ENCODE peak calls at places on chromosome 4, in four cellular contexts. One of them, this sample, is unnamed.

GRCh38 chr4:30402276-30402675 is 317.9 kb upstream of the PCDH7 start:
- DNase-seq in CD4-positive, alpha-beta T cell: no peak
- DNase-seq in tibial artery: no peak
- DNase-seq in lung: no peak
- DNase-seq in this sample: no peak

GRCh38 chr4:24235609-24236008 is 345.8 kb upstream of the PPARGC1A start:
- DNase-seq in CD4-positive, alpha-beta T cell: no peak
- DNase-seq in tibial artery: no peak
- DNase-seq in lung: no peak
- DNase-seq in this sample: no peak

GRCh38 chr4:1072830-1073446 is 40.4 kb downstream of the RNF212 start:
- DNase-seq in tibial artery: peak; percentile 73
- DNase-seq in lung: peak; percentile 54
- DNase-seq in CD4-positive, alpha-beta T cell: peak; percentile 52
- DNase-seq in this sample: peak; percentile 63

GRCh38 chr4:8364848-8365350 is 75.6 kb downstream of the ACOX3 start:
- DNase-seq in tibial artery: no peak
- DNase-seq in lung: no peak
- DNase-seq in CD4-positive, alpha-beta T cell: no peak
- DNase-seq in this sample: no peak

GRCh38 chr4:8759987-8760386 is 111.7 kb downstream of the HMX1 start:
- DNase-seq in CD4-positive, alpha-beta T cell: no peak
- DNase-seq in tibial artery: peak; percentile 23
- DNase-seq in lung: no peak
- DNase-seq in this sample: no peak

GRCh38 chr4:2354127-2354526 is 64.3 kb downstream of the ZFYVE28 start:
- DNase-seq in tibial artery: peak; percentile 11
- DNase-seq in lung: no peak
- DNase-seq in CD4-positive, alpha-beta T cell: peak; percentile 39
- DNase-seq in this sample: no peak

GRCh38 chr4:177483271-177483670 is 41.0 kb upstream of the AGA start:
- DNase-seq in lung: no peak
- DNase-seq in CD4-positive, alpha-beta T cell: no peak
- DNase-seq in tibial artery: no peak
- DNase-seq in this sample: no peak

GRCh38 chr4:69800599-69800998 is 40.2 kb upstream of the SULT1B1 start:
- DNase-seq in lung: no peak
- DNase-seq in tibial artery: no peak
- DNase-seq in CD4-positive, alpha-beta T cell: no peak
- DNase-seq in this sample: peak; percentile 44

GRCh38 chr4:145171919-145172318 is 8.5 kb downstream of the OTUD4 start:
- DNase-seq in lung: no peak
- DNase-seq in tibial artery: no peak
- DNase-seq in CD4-positive, alpha-beta T cell: no peak
- DNase-seq in this sample: no peak

GRCh38 chr4:738781-739280 is 33.2 kb downstream of the PCGF3 start:
- DNase-seq in CD4-positive, alpha-beta T cell: no peak
- DNase-seq in tibial artery: no peak
- DNase-seq in lung: no peak
- DNase-seq in this sample: no peak

GRCh38 chr4:26589699-26590098 is 5.8 kb downstream of the TBC1D19 start:
- DNase-seq in lung: no peak
- DNase-seq in CD4-positive, alpha-beta T cell: no peak
- DNase-seq in tibial artery: no peak
- DNase-seq in this sample: no peak
- H3K27ac ChIP-seq in lung: no peak overlapping the region
- H3K27ac ChIP-seq in CD4-positive, alpha-beta T cell: no peak overlapping the region
- H3K27ac ChIP-seq in tibial artery: no peak overlapping the region
- H3K27ac ChIP-seq in this sample: no peak overlapping the region

GRCh38 chr4:162015090-162015489 is 148.7 kb downstream of the FSTL5 start:
- DNase-seq in CD4-positive, alpha-beta T cell: no peak
- DNase-seq in lung: no peak
- DNase-seq in tibial artery: no peak
- DNase-seq in this sample: peak; percentile 5
- H3K27ac ChIP-seq in CD4-positive, alpha-beta T cell: no peak overlapping the region
- H3K27ac ChIP-seq in lung: no peak overlapping the region
- H3K27ac ChIP-seq in tibial artery: no peak overlapping the region
- H3K27ac ChIP-seq in this sample: no peak overlapping the region

GRCh38 chr4:88722276-88722780 is 24.7 kb upstream of the NAP1L5 start:
- DNase-seq in lung: no peak
- DNase-seq in CD4-positive, alpha-beta T cell: no peak
- DNase-seq in tibial artery: no peak
- DNase-seq in this sample: no peak
- H3K27ac ChIP-seq in lung: no peak overlapping the region
- H3K27ac ChIP-seq in CD4-positive, alpha-beta T cell: no peak overlapping the region
- H3K27ac ChIP-seq in tibial artery: no peak overlapping the region
- H3K27ac ChIP-seq in this sample: no peak overlapping the region

GRCh38 chr4:123746981-123747380 is 350.4 kb downstream of the SPRY1 start:
- DNase-seq in CD4-positive, alpha-beta T cell: no peak
- DNase-seq in lung: no peak
- DNase-seq in tibial artery: no peak
- DNase-seq in this sample: peak; percentile 56

GRCh38 chr4:123743821-123744220 is 347.2 kb downstream of the SPRY1 start:
- DNase-seq in lung: no peak
- DNase-seq in CD4-positive, alpha-beta T cell: no peak
- DNase-seq in tibial artery: no peak
- DNase-seq in this sample: no peak

GRCh38 chr4:123748806-123749205 is 352.2 kb downstream of the SPRY1 start:
- DNase-seq in CD4-positive, alpha-beta T cell: no peak
- DNase-seq in tibial artery: no peak
- DNase-seq in lung: no peak
- DNase-seq in this sample: no peak

GRCh38 chr4:123741906-123742305 is 345.3 kb downstream of the SPRY1 start:
- DNase-seq in CD4-positive, alpha-beta T cell: no peak
- DNase-seq in lung: no peak
- DNase-seq in tibial artery: no peak
- DNase-seq in this sample: no peak

DNA sequence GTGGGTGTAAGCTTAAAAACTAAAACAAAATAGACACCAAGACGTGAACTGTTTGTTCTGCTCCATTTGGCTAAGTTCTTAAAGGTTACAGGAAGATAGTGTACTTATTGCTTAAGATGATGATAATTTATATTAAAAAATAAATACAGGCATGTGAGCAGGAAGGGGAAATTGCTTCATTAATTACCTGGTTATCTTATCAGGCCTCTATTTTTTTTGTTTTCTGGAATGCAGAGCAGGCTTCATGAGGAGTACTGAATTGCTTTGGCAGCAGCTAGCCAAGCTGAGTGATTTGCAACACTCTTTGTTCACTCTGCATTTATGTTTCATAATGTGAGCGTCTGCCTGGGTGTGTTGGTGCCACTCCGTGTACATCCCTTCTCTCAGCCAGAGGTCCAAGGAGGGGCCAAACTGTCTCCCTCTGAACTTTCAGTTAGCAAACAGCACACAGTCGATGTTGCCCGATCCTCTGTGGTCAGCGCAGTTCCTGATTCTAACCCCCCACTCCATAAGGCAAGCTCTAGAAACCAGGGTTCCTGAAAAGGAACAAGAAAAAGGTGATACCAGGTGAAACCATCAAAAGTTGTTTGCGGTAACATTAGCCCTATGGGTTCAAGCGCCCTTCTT is 348.2 kb downstream of the SPRY1 start:
- DNase-seq in tibial artery: peak; percentile 66
- DNase-seq in CD4-positive, alpha-beta T cell: no peak
- DNase-seq in lung: peak; percentile 39
- DNase-seq in this sample: no peak
- H3K27ac ChIP-seq in tibial artery: no peak overlapping the region
- H3K27ac ChIP-seq in CD4-positive, alpha-beta T cell: no peak overlapping the region
- H3K27ac ChIP-seq in lung: peak overlapping the region; percentile 2
- H3K27ac ChIP-seq in this sample: no peak overlapping the region

GRCh38 chr4:17797808-17798207 is 12.7 kb downstream of the DCAF16 start:
- DNase-seq in lung: no peak
- DNase-seq in tibial artery: no peak
- DNase-seq in CD4-positive, alpha-beta T cell: no peak
- DNase-seq in this sample: no peak
- H3K27ac ChIP-seq in lung: no peak overlapping the region
- H3K27ac ChIP-seq in tibial artery: no peak overlapping the region
- H3K27ac ChIP-seq in CD4-positive, alpha-beta T cell: no peak overlapping the region
- H3K27ac ChIP-seq in this sample: no peak overlapping the region

DNA sequence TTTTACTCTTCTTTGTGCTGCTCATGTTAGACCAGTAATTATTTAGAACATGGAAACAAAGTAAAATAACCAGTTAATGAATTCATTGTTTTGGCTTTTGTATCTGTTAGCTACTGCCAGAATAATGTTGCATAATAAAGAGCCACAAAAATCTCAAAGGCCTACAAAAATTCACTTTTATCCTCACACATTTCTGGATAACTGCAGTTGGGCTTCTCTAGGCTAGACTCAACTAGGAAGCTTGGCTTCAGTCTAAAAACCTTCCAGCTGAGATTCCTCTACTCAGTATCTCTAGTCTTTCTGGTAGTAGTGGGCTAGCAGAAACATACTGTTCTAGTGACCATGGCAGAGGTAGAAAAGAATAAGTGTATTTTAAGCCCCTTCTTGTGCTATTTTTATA is 73.0 kb downstream of the FAT4 start:
- DNase-seq in tibial artery: no peak
- DNase-seq in CD4-positive, alpha-beta T cell: no peak
- DNase-seq in lung: no peak
- DNase-seq in this sample: no peak
- H3K27ac ChIP-seq in tibial artery: peak overlapping the region; percentile 60
- H3K27ac ChIP-seq in CD4-positive, alpha-beta T cell: no peak overlapping the region
- H3K27ac ChIP-seq in lung: peak overlapping the region; percentile 45
- H3K27ac ChIP-seq in this sample: no peak overlapping the region